ENCODE peak calls at places on chromosomes 4 and X, in nine cellular contexts. S, Q, W, Z, P, L, V, G and U are unnamed samples.

GRCh38 chr4:189502841-189503240 is 437.8 kb upstream of the FRG1 start:
- DNase-seq in Q (no peak), P (no peak), L (no peak), V (no peak), G (no peak), Z (no peak), S (no peak), W (no peak), U (no peak)

GRCh38 chr4:2595436-2595835 is 59.0 kb downstream of the FAM193A start:
- DNase-seq in W (no peak), V (no peak), Q (no peak), G (no peak), L (no peak), Z (no peak), S (peak; percentile 66), P (no peak), U (no peak)

GRCh38 chrX:39065051-39065871 is 264.0 kb downstream of the MID1IP1 start:
- DNase-seq in L (no peak), G (no peak), W (no peak), Z (no peak), Q (no peak), P (no peak), S (no peak), V (no peak), U (peak; percentile 4)

GRCh38 chrX:31036895-31037294 is 34.9 kb downstream of the FTHL17 start:
- DNase-seq in G (no peak), L (peak; percentile 33), Q (peak; percentile 39), Z (no peak), W (peak; percentile 5), P (no peak), V (peak; percentile 51), S (peak; percentile 42), U (peak; percentile 33)

GRCh38 chr4:54933579-54933978 is 191.8 kb downstream of the KDR start:
- DNase-seq in Q (no peak), L (no peak), Z (no peak), S (no peak), G (no peak), V (no peak), P (no peak), W (no peak), U (no peak)

GRCh38 chrX:154013614-154014360 is 5.9 kb downstream of the IRAK1 start:
- DNase-seq in V (no peak), Z (peak; percentile 71), W (peak; percentile 21), L (peak; percentile 60), S (peak; percentile 10), Q (peak; percentile 43), G (no peak), P (peak; percentile 32), U (peak; percentile 47)

GRCh38 chrX:68511255-68511654 is 12.4 kb downstream of the YIPF6 start:
- DNase-seq in S (peak; percentile 48), V (peak; percentile 46), W (peak; percentile 14), P (no peak), Z (no peak), L (peak; percentile 32), G (no peak), Q (peak; percentile 48), U (peak; percentile 44)

GRCh38 chr4:185134176-185134869 is 8.7 kb upstream of the SLC25A4 start:
- DNase-seq in P (no peak), W (peak; percentile 49), Q (no peak), L (no peak), V (peak; percentile 68), Z (no peak), G (no peak), S (peak; percentile 61), U (no peak)

GRCh38 chr4:145352438-145353145 is 129.1 kb upstream of the SMAD1 start:
- DNase-seq in W (no peak), Z (no peak), L (no peak), P (no peak), Q (no peak), V (no peak), S (no peak), G (no peak), U (no peak)

GRCh38 chrX:22652596-22652995 is 347.2 kb upstream of the DDX53 start:
- DNase-seq in P (no peak), S (peak; percentile 50), L (peak; percentile 12), Q (no peak), W (no peak), V (no peak), G (peak; percentile 62), Z (no peak), U (peak; percentile 2)

GRCh38 chrX:150984164-150984824 is 1.2 kb downstream of the HMGB3 start:
- DNase-seq in Z (no peak), P (peak; percentile 25), V (no peak), Q (peak; percentile 7), S (no peak), W (no peak), L (peak; percentile 30), G (no peak), U (no peak)

GRCh38 chrX:133850414-133850813 is 135.0 kb downstream of the GPC3 start:
- DNase-seq in Q (no peak), G (no peak), Z (no peak), L (no peak), S (no peak), V (no peak), W (no peak), P (no peak), U (no peak)

GRCh38 chr4:10204401-10205058 is 87.9 kb upstream of the WDR1 start:
- DNase-seq in P (no peak), S (no peak), Z (no peak), G (no peak), W (no peak), L (no peak), V (no peak), Q (no peak), U (no peak)

GRCh38 chr4:139655116-139655515 is 10.5 kb upstream of the MGST2 start:
- DNase-seq in P (no peak), G (no peak), Z (no peak), Q (peak; percentile 26), W (no peak), V (no peak), L (no peak), S (peak; percentile 48), U (no peak)

GRCh38 chrX:1202251-1202650 is 10.2 kb downstream of the CRLF2 start:
- DNase-seq in Z (no peak), G (no peak), Q (no peak), S (no peak), L (no peak), P (no peak), W (no peak), V (no peak), U (no peak)

GRCh38 chrX:43654431-43655150 is 1.5 kb upstream of the MAOA start:
- DNase-seq in P (peak; percentile 75), S (peak; percentile 77), Z (peak; percentile 96), L (peak; percentile 88), G (peak; percentile 64), W (peak; percentile 92), Q (peak; percentile 80), V (peak; percentile 88), U (peak; percentile 74)
- TF ChIP-seq CTCF in P (no peak), S (peak; percentile 1), Z (peak; percentile 22), L (no peak), G (peak; percentile 21), W (peak; percentile 22), Q (no peak), V (peak; percentile 8), U (peak; percentile 49)

GRCh38 chr4:134024251-134024650 is 177.3 kb downstream of the PABPC4L start:
- DNase-seq in L (no peak), V (no peak), P (no peak), W (no peak), Z (no peak), G (no peak), Q (peak; percentile 4), S (no peak), U (no peak)
- TF ChIP-seq CTCF in L (peak; percentile 38), V (peak; percentile 14), P (no peak), W (peak; percentile 20), Z (no peak), G (peak; percentile 33), Q (peak; percentile 53), S (no peak), U (peak; percentile 52)

GRCh38 chrX:108223606-108224005 is 132.0 kb downstream of the ATG4A start:
- DNase-seq in W (no peak), G (no peak), Z (no peak), L (no peak), Q (no peak), S (no peak), P (no peak), V (no peak), U (no peak)

GRCh38 chrX:108224218-108224617 is 132.6 kb downstream of the ATG4A start:
- DNase-seq in L (no peak), P (no peak), Q (no peak), G (no peak), W (no peak), Z (no peak), V (no peak), S (no peak), U (no peak)

GRCh38 chrX:108225456-108225730 is 133.8 kb downstream of the ATG4A start:
- DNase-seq in L (no peak), G (no peak), Z (no peak), P (no peak), W (no peak), V (no peak), S (no peak), Q (no peak), U (no peak)

GRCh38 chrX:108221481-108221880 is 129.9 kb downstream of the ATG4A start:
- DNase-seq in Z (no peak), S (no peak), L (no peak), P (no peak), W (no peak), G (no peak), V (no peak), Q (no peak), U (no peak)

GRCh38 chrX:108224727-108225455 is 133.3 kb downstream of the ATG4A start:
- DNase-seq in G (no peak), S (peak; percentile 31), Z (peak; percentile 31), Q (peak; percentile 10), W (peak; percentile 26), P (no peak), V (peak; percentile 24), L (peak; percentile 22), U (peak; percentile 22)
- TF ChIP-seq CTCF in G (peak; percentile 64), S (peak; percentile 59), Z (peak; percentile 52), Q (peak; percentile 59), W (peak; percentile 60), P (no peak), V (peak; percentile 69), L (peak; percentile 66), U (peak; percentile 78)

GRCh38 chr4:91113130-91113706 is 986.0 kb downstream of the CCSER1 start:
- DNase-seq in W (peak; percentile 12), Q (no peak), V (peak; percentile 20), P (no peak), Z (no peak), G (no peak), L (no peak), S (peak; percentile 6), U (no peak)

GRCh38 chr4:91118597-91118996 is 991.4 kb downstream of the CCSER1 start:
- DNase-seq in S (no peak), Z (no peak), P (no peak), L (no peak), W (no peak), V (no peak), G (no peak), Q (no peak), U (no peak)

GRCh38 chr4:91114386-91114785 is 987.2 kb downstream of the CCSER1 start:
- DNase-seq in G (no peak), V (no peak), P (no peak), L (no peak), Q (no peak), S (no peak), W (no peak), Z (no peak), U (no peak)

GRCh38 chr4:91111556-91111955 is 984.4 kb downstream of the CCSER1 start:
- DNase-seq in L (no peak), V (no peak), P (no peak), W (no peak), S (no peak), G (no peak), Q (no peak), Z (no peak), U (no peak)

GRCh38 chr4:91116861-91117260 is 989.7 kb downstream of the CCSER1 start:
- DNase-seq in Z (no peak), Q (no peak), L (no peak), G (no peak), P (no peak), V (peak; percentile 33), W (peak; percentile 6), S (no peak), U (no peak)
- TF ChIP-seq CTCF in Z (no peak), Q (peak; percentile 22), L (no peak), G (peak; percentile 51), P (no peak), V (peak; percentile 40), W (peak; percentile 15), S (peak; percentile 15), U (peak; percentile 43)